ENCODE peak calls at places on chromosomes 6 and 20, in ten cellular contexts. L, R, A, N, U, Y, Q, C, E and T are unnamed samples.

GRCh38 chr6:157847846-157848245 is 24.8 kb downstream of the SNX9 start:
- DNase-seq in L (no peak), R (no peak), A (no peak), N (no peak), U (no peak), Y (no peak), Q (no peak), C (no peak), E (no peak), T (no peak)

GRCh38 chr6:138036955-138037592 is 70.1 kb downstream of the PERP start:
- DNase-seq in L (no peak), R (no peak), A (no peak), N (no peak), U (no peak), Y (no peak), Q (no peak), C (peak), E (no peak), T (peak)

GRCh38 chr20:47785321-47785899 is at the start of gene SULF2:
- DNase-seq in L (no peak), R (no peak), A (no peak), N (no peak), U (no peak), Y (no peak), Q (no peak), C (no peak), E (peak), T (peak)

GRCh38 chr6:34045698-34046097 is 100.2 kb downstream of the GRM4 start:
- DNase-seq in L (peak), R (no peak), A (no peak), N (no peak), U (no peak), Y (no peak), Q (no peak), C (no peak), E (no peak), T (no peak)

GRCh38 chr6:45075246-45075645 is 252.9 kb upstream of the RUNX2 start:
- DNase-seq in L (no peak), R (no peak), A (no peak), N (no peak), U (no peak), Y (no peak), Q (no peak), C (peak), E (no peak), T (peak)

GRCh38 chr20:2305946-2306345 is 10.1 kb downstream of the TGM3 start:
- DNase-seq in L (no peak), R (no peak), A (no peak), N (no peak), U (no peak), Y (no peak), Q (no peak), C (no peak), E (no peak), T (no peak)

GRCh38 chr6:85580104-85580877 is 13.4 kb downstream of the SNX14 start:
- DNase-seq in L (no peak), R (no peak), A (no peak), N (no peak), U (no peak), Y (no peak), Q (no peak), C (peak), E (no peak), T (peak)

GRCh38 chr6:45445364-45445748 is 67.6 kb upstream of the SUPT3H start:
- DNase-seq in L (no peak), R (no peak), A (no peak), N (no peak), U (no peak), Y (no peak), Q (no peak), C (no peak), E (no peak), T (no peak)

GRCh38 chr20:8039048-8039447 is 19.5 kb upstream of the TMX4 start:
- DNase-seq in L (no peak), R (no peak), A (no peak), N (no peak), U (no peak), Y (no peak), Q (no peak), C (no peak), E (no peak), T (no peak)

GRCh38 chr20:35315199-35316020 is 23.2 kb upstream of the FAM83C start:
- DNase-seq in L (no peak), R (no peak), A (no peak), N (no peak), U (no peak), Y (no peak), Q (no peak), C (no peak), E (no peak), T (no peak)

GRCh38 chr6:159608961-159609673 is 83.9 kb downstream of the SOD2 start:
- DNase-seq in L (no peak), R (no peak), A (no peak), N (no peak), U (no peak), Y (no peak), Q (peak), C (peak), E (no peak), T (peak)

GRCh38 chr6:72524011-72524645 is 97.7 kb upstream of the KCNQ5 start:
- DNase-seq in L (no peak), R (peak), A (peak), N (no peak), U (no peak), Y (no peak), Q (peak), C (peak), E (peak), T (peak)

GRCh38 chr6:146905313-146905712 is 298.9 kb upstream of the STXBP5 start:
- DNase-seq in L (peak), R (no peak), A (no peak), N (no peak), U (no peak), Y (no peak), Q (no peak), C (peak), E (no peak), T (peak)

GRCh38 chr6:36608788-36609563 is 14.8 kb downstream of the SRSF3 start:
- DNase-seq in L (no peak), R (no peak), A (no peak), N (no peak), U (no peak), Y (no peak), Q (no peak), C (no peak), E (no peak), T (no peak)

GRCh38 chr6:105624055-105624454 is 221.2 kb upstream of the PREP start:
- DNase-seq in L (no peak), R (no peak), A (no peak), N (no peak), U (no peak), Y (no peak), Q (no peak), C (no peak), E (no peak), T (no peak)